ENCODE peak calls at places on chromosomes 11 and 22, in nine cellular contexts. W, D, V, B, G, L, C, N and O are unnamed samples. For H3K9me3, the result is how much of the 10 kb centered on the place peaks cover.

GRCh38 chr11:126815111-126815510 is 185.5 kb downstream of the KIRREL3 start:
- DNase-seq in W (no peak), L (no peak), G (no peak), V (no peak), C (no peak), N (no peak), D (no peak), B (no peak), O (no peak)

GRCh38 chr22:39958916-39959639 is 1.1 kb upstream of the TMA7B start:
- DNase-seq in D (no peak), W (no peak), C (no peak), V (no peak), B (no peak), N (no peak), L (no peak), G (no peak), O (no peak)

GRCh38 chr22:49308300-49308699 is 519.4 kb downstream of the BRD1 start:
- DNase-seq in V (peak), W (no peak), G (no peak), B (no peak), L (no peak), C (no peak), N (no peak), D (no peak), O (no peak)

GRCh38 chr22:31291716-31292644 is at the start of gene PIK3IP1:
- DNase-seq in C (peak), G (peak), L (peak), B (peak), V (peak), W (peak), D (peak), N (peak), O (peak)

GRCh38 chr11:108897071-108897481 is 232.2 kb downstream of the DDX10 start:
- DNase-seq in B (no peak), G (no peak), N (no peak), L (no peak), W (peak), C (no peak), D (peak), V (no peak), O (no peak)

GRCh38 chr11:118878187-118878586 is 5.5 kb upstream of the CXCR5 start:
- DNase-seq in C (no peak), L (no peak), B (no peak), W (no peak), V (no peak), G (no peak), D (no peak), N (no peak), O (no peak)

GRCh38 chr11:74730601-74731260 is 495 bp downstream of the CHRDL2 start:
- DNase-seq in V (no peak), B (no peak), D (peak), C (no peak), L (no peak), N (no peak), G (no peak), W (no peak), O (no peak)

GRCh38 chr11:62889484-62890437 is 9.1 kb downstream of the SLC3A2 start:
- DNase-seq in D (no peak), N (no peak), L (no peak), C (no peak), W (no peak), B (no peak), G (peak), V (peak), O (peak)

GRCh38 chr11:111586305-111586915 is 15.8 kb upstream of the SIK2 start:
- DNase-seq in L (peak), C (no peak), N (no peak), G (peak), D (peak), W (peak), V (peak), B (no peak), O (peak)

GRCh38 chr22:42803454-42803853 is 53.6 kb downstream of the ARFGAP3 start:
- DNase-seq in V (no peak), L (peak), N (no peak), D (no peak), B (no peak), C (peak), W (peak), G (no peak), O (no peak)

GRCh38 chr22:36991220-36991619 is 28.0 kb downstream of the TST start:
- DNase-seq in B (no peak), W (no peak), L (no peak), N (no peak), V (no peak), G (no peak), C (no peak), D (no peak), O (no peak)

GRCh38 chr22:27045103-27045940 is 387.9 kb downstream of the MIAT start:
- DNase-seq in G (peak), B (no peak), L (peak), N (no peak), W (peak), C (no peak), D (no peak), V (no peak), O (peak)

GRCh38 chr11:130775306-130776043 is 140.8 kb downstream of the SNX19 start:
- DNase-seq in B (no peak), G (peak), L (no peak), D (no peak), C (no peak), N (no peak), V (no peak), W (no peak), O (peak)

GRCh38 chr11:14542384-14542783 is 22.2 kb upstream of the PSMA1 start:
- DNase-seq in D (no peak), C (no peak), G (no peak), N (no peak), V (no peak), B (no peak), L (no peak), W (no peak), O (no peak)

GRCh38 chr22:46894081-46894671 is 131.7 kb downstream of the TBC1D22A start:
- DNase-seq in V (no peak), W (no peak), N (no peak), D (no peak), B (no peak), G (no peak), C (no peak), L (no peak), O (no peak)

GRCh38 chr22:36079041-36079440 is 50.4 kb upstream of the RBFOX2 start:
- DNase-seq in W (no peak), G (no peak), B (no peak), V (no peak), D (no peak), N (no peak), C (no peak), L (no peak), O (no peak)

GRCh38 chr22:37501176-37501609 is 15.0 kb upstream of the MFNG start:
- DNase-seq in L (peak), C (no peak), V (peak), G (peak), N (no peak), W (no peak), D (no peak), B (no peak), O (no peak)

GRCh38 chr11:69479591-69480271 is 1.7 kb upstream of the LINC01488 start:
- DNase-seq in C (no peak), W (no peak), G (peak), B (no peak), L (peak), V (peak), N (no peak), D (no peak), O (peak)

GRCh38 chr11:111976119-111976518 is 39.0 kb downstream of the DIXDC1 start:
- DNase-seq in C (no peak), B (no peak), V (no peak), L (no peak), G (no peak), D (no peak), W (no peak), N (no peak), O (no peak)

GRCh38 chr22:31544481-31545480 is 48.4 kb downstream of the SFI1 start:
- DNase-seq in L (no peak), N (no peak), V (no peak), W (no peak), C (no peak), D (no peak), G (no peak), B (no peak), O (no peak)

GRCh38 chr22:31846161-31847115 is 92.6 kb downstream of the DEPDC5 start:
- DNase-seq in D (no peak), V (no peak), W (peak), L (no peak), B (peak), C (no peak), N (no peak), G (peak), O (no peak)

GRCh38 chr22:30079952-30080533 is at the start of gene HORMAD2:
- DNase-seq in V (no peak), L (no peak), W (no peak), N (no peak), C (no peak), D (peak), G (no peak), B (no peak), O (peak)

GRCh38 chr22:47218671-47219070 is 456.2 kb downstream of the TBC1D22A start:
- DNase-seq in V (peak), W (no peak), N (no peak), C (no peak), D (no peak), B (no peak), G (no peak), L (no peak), O (no peak)

GRCh38 chr22:24894998-24895397 is 51.5 kb downstream of the LHFPL7 start:
- DNase-seq in G (peak), C (no peak), L (peak), V (peak), W (peak), D (no peak), B (no peak), N (no peak), O (peak)
- H3K4me3 ChIP-seq in G (peak), C (no peak), L (no peak), V (no peak), W (no peak), D (no peak), B (no peak), N (peak), O (no peak)

DNA sequence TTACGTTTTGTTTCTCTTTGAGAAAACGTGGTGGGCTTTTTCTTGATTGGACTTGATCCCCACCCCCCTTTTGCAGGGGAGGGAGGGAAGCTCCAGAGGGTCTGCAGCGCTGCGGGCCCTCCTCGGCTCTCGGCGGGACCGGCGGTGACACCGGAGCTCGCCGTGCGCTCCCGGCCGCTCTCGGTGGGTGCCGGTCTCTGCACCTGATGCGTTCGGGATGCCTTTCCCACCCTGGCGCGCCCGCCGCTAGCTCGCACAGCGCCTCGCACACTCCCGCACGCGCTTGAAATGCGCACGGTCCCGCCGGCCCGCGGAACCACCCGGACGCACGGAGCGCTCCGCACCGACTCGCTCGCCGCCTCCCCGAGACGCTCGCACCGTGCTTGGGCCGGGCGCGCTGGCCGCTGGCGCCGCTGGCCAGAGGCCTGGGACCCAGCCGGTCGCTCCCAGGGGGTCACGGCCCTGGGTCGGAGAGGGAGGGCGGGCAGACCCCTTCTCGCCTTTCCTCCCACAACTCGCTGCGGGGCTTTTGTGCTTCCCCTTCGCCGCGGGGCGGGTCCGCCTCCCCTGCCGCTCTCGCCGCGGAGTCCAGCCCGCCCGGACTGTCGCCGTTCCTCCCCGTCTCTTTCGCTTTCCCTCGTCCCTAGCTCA is 1.0 kb downstream of the ZBTB16 start:
- DNase-seq in G (no peak), C (peak), B (no peak), L (peak), V (peak), D (peak), N (no peak), W (no peak), O (peak)
- H3K27ac ChIP-seq in G (no peak), C (peak), B (no peak), L (peak), V (peak), D (no peak), N (peak), W (no peak), O (peak)

GRCh38 chr11:65776710-65777141 is 4.0 kb downstream of the AP5B1 start:
- DNase-seq in L (peak), N (no peak), D (no peak), G (no peak), C (no peak), V (no peak), B (no peak), W (no peak), O (peak)

GRCh38 chr11:65778431-65778900 is 2.3 kb downstream of the AP5B1 start:
- DNase-seq in N (no peak), C (no peak), L (no peak), B (no peak), W (no peak), G (no peak), D (no peak), V (peak), O (peak)

GRCh38 chr11:65776196-65776595 is 4.6 kb downstream of the AP5B1 start:
- DNase-seq in V (no peak), C (no peak), N (no peak), D (no peak), G (no peak), B (no peak), W (no peak), L (peak), O (peak)

GRCh38 chr11:65777821-65778361 is 2.9 kb downstream of the AP5B1 start:
- DNase-seq in V (peak), W (no peak), N (no peak), C (peak), G (no peak), D (no peak), L (no peak), B (no peak), O (peak)

GRCh38 chr11:65777241-65777640 is 3.5 kb downstream of the AP5B1 start:
- DNase-seq in N (no peak), C (no peak), D (no peak), B (no peak), W (no peak), G (no peak), V (peak), L (no peak), O (no peak)
- H3K9me3 ChIP-seq in N (under half), C (under half), D (under half), B (under half), W (under half), G (under half), V (under half), L (under half), O (under half)

GRCh38 chr11:64250875-64251721 is at the start of gene PLCB3:
- DNase-seq in W (peak), N (no peak), B (no peak), L (peak), V (no peak), C (peak), G (no peak), D (peak), O (peak)

GRCh38 chr11:64251722-64251985 is 324 bp downstream of the PLCB3 start:
- DNase-seq in C (no peak), D (no peak), L (no peak), N (no peak), G (no peak), B (no peak), W (peak), V (no peak), O (no peak)

GRCh38 chr11:64249563-64250405 is 1.5 kb upstream of the PLCB3 start:
- DNase-seq in G (no peak), V (no peak), N (no peak), W (peak), C (no peak), B (no peak), L (no peak), D (no peak), O (no peak)

GRCh38 chr11:64249038-64249437 is 2.3 kb upstream of the PLCB3 start:
- DNase-seq in W (no peak), C (no peak), G (no peak), V (no peak), D (no peak), N (no peak), L (no peak), B (no peak), O (no peak)

DNA sequence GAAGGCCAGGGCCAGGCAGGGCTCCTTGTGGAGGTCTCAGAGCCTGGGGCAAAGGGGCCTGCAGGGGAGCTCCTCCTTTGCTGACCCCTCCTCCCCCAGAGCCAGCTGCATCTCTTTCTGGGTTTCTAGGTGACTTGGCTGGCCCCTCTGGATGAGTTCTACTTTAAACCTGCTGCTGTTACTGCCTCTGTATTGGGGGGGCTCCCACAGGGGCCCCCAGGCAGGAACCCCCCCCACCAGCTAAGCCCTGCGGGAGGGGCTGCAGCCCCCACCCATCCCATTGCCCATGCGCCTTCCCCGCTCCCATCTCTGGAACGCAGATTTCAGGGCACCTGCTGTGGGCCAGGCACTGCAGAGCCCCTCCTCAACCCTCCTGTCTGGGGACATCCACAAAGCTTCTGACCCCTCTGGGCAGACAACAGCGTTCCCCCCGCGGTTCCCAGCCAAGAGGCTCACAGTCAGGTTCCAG is 890 bp upstream of the PLCB3 start:
- DNase-seq in W (no peak), D (peak), L (no peak), C (no peak), N (no peak), V (no peak), B (no peak), G (no peak), O (no peak)
- H3K4me3 ChIP-seq in W (peak), D (peak), L (no peak), C (peak), N (peak), V (peak), B (peak), G (peak), O (peak)